ENCODE peak calls at places on chromosomes 5 and 9, in six cellular contexts. O is uterus, Z is endothelial cell of umbilical vein, S is heart left ventricle, R is stomach, C is GM23338. T is an unnamed sample.

GRCh38 chr5:88144219-88145040 is 124.2 kb downstream of the TMEM161B start:
- DNase-seq in R (no peak), O (no peak), Z (no peak), S (no peak), C (peak), T (no peak)

GRCh38 chr5:169384661-169385060 is 83.7 kb upstream of the SLIT3 start:
- DNase-seq in R (no peak), C (no peak), Z (no peak), S (no peak), O (no peak), T (no peak)

GRCh38 chr9:21506910-21507795 is 25.0 kb upstream of the IFNE start:
- DNase-seq in Z (peak), R (no peak), O (no peak), S (no peak), C (no peak), T (peak)

GRCh38 chr5:36285837-36286615 is 15.7 kb downstream of the RANBP3L start:
- DNase-seq in O (no peak), Z (no peak), C (no peak), R (no peak), S (no peak), T (no peak)

GRCh38 chr5:179873176-179873575 is 14.6 kb upstream of the MRNIP start:
- DNase-seq in S (no peak), Z (no peak), O (no peak), C (no peak), R (no peak), T (no peak)

GRCh38 chr5:159034083-159034824 is 65.5 kb downstream of the EBF1 start:
- DNase-seq in R (no peak), C (no peak), S (peak), O (peak), Z (no peak), T (no peak)

GRCh38 chr9:70602364-70603019 is 188.0 kb upstream of the KLF9 start:
- DNase-seq in O (peak), S (peak), R (peak), C (peak), Z (peak), T (peak)

GRCh38 chr5:1479581-1480188 is 34.4 kb upstream of the SLC6A3 start:
- DNase-seq in S (no peak), C (peak), O (peak), R (peak), Z (peak), T (peak)

GRCh38 chr5:173498286-173498685 is 118.2 kb downstream of the BOD1 start:
- DNase-seq in S (peak), R (no peak), Z (no peak), C (no peak), O (no peak), T (peak)

GRCh38 chr9:108184941-108185340 is 670.8 kb downstream of the ACTL7B start:
- DNase-seq in C (no peak), R (no peak), O (no peak), Z (peak), S (no peak), T (peak)

GRCh38 chr9:37899041-37899440 is 4.9 kb downstream of the SLC25A51 start:
- DNase-seq in R (no peak), Z (no peak), O (no peak), S (no peak), C (no peak), T (no peak)

GRCh38 chr9:1048853-1049252 is 1.3 kb upstream of the DMRT2 start:
- DNase-seq in C (no peak), R (no peak), S (no peak), Z (no peak), O (no peak), T (no peak)

GRCh38 chr5:56881571-56881970 is 27.8 kb upstream of the SETD9 start:
- DNase-seq in O (no peak), Z (no peak), R (no peak), C (no peak), S (no peak), T (no peak)

GRCh38 chr9:120757268-120757900 is 35.8 kb downstream of the FBXW2 start:
- DNase-seq in Z (no peak), S (no peak), R (no peak), O (no peak), C (no peak), T (no peak)

GRCh38 chr5:175893466-175893865 is 22.1 kb downstream of the CPLX2 start:
- DNase-seq in S (peak), O (no peak), Z (no peak), C (no peak), R (no peak), T (no peak)

GRCh38 chr5:160462167-160462566 is 40.5 kb downstream of the PTTG1 start:
- DNase-seq in R (no peak), C (no peak), S (no peak), Z (no peak), O (no peak), T (no peak)

GRCh38 chr5:1444361-1445189 is 665 bp downstream of the SLC6A3 start:
- DNase-seq in S (no peak), Z (no peak), O (no peak), R (peak), C (peak), T (no peak)

GRCh38 chr5:74199436-74200210 is 440.9 kb downstream of the ENC1 start:
- DNase-seq in O (no peak), R (no peak), Z (no peak), C (no peak), S (no peak), T (no peak)

GRCh38 chr5:134175874-134176522 is 752 bp downstream of the SKP1 start:
- DNase-seq in C (peak), R (peak), O (no peak), S (no peak), Z (peak), T (no peak)

GRCh38 chr9:94642526-94642925 is 3.2 kb upstream of the FBP1 start:
- DNase-seq in R (no peak), S (no peak), C (no peak), O (no peak), Z (no peak), T (no peak)

GRCh38 chr9:137451976-137452760 is 7.0 kb downstream of the NSMF start:
- DNase-seq in R (no peak), C (no peak), O (peak), S (peak), Z (no peak), T (no peak)

GRCh38 chr9:114823416-114823815 is 17.6 kb upstream of the TNFSF15 start:
- DNase-seq in O (no peak), Z (no peak), C (no peak), R (no peak), S (no peak), T (no peak)

GRCh38 chr5:131211669-131212068 is 40.9 kb downstream of the LYRM7 start:
- DNase-seq in C (no peak), S (no peak), Z (no peak), R (no peak), O (no peak), T (no peak)

GRCh38 chr5:126525630-126526245 is 69.3 kb downstream of the ALDH7A1 start:
- DNase-seq in R (peak), C (peak), Z (peak), O (peak), S (peak), T (no peak)

GRCh38 chr9:13478637-13479036 is 199.1 kb upstream of the MPDZ start:
- DNase-seq in C (no peak), O (no peak), Z (no peak), R (no peak), S (no peak), T (no peak)

GRCh38 chr5:1767524-1768282 is 31.9 kb downstream of the MRPL36 start:
- DNase-seq in S (no peak), Z (no peak), R (no peak), C (no peak), O (no peak), T (no peak)

GRCh38 chr5:57231607-57232006 is 57.7 kb downstream of the GPBP1 start:
- DNase-seq in C (no peak), R (no peak), S (no peak), O (no peak), Z (peak), T (no peak)

GRCh38 chr9:34547960-34548603 is 25.3 kb upstream of the ENHO start:
- DNase-seq in C (peak), O (peak), R (peak), Z (peak), S (peak), T (peak)

GRCh38 chr9:13160051-13160450 is 119.4 kb downstream of the MPDZ start:
- DNase-seq in S (no peak), Z (no peak), O (no peak), R (no peak), C (no peak), T (no peak)

GRCh38 chr5:142621227-142621626 is 64.7 kb downstream of the FGF1 start:
- DNase-seq in C (no peak), R (no peak), S (no peak), Z (no peak), O (no peak), T (peak)

GRCh38 chr5:167576126-167576525 is 715.3 kb upstream of the WWC1 start:
- DNase-seq in O (no peak), S (no peak), Z (no peak), R (no peak), C (no peak), T (no peak)

GRCh38 chr5:177133845-177134652 is 476 bp downstream of the NSD1 start:
- DNase-seq in R (peak), O (peak), Z (peak), C (peak), S (peak), T (peak)

GRCh38 chr9:134787601-134788531 is 92.7 kb upstream of the FCN2 start:
- DNase-seq in O (no peak), S (no peak), Z (no peak), C (no peak), R (no peak), T (no peak)

GRCh38 chr9:18978188-18978587 is 54.8 kb downstream of the SAXO1 start:
- DNase-seq in Z (no peak), S (no peak), C (no peak), R (no peak), O (no peak), T (no peak)

GRCh38 chr5:174843263-174844250 is 119.2 kb downstream of the MSX2 start:
- DNase-seq in C (peak), S (peak), R (no peak), O (peak), Z (no peak), T (no peak)

GRCh38 chr9:99811598-99812383 is 9.9 kb upstream of the NR4A3 start:
- DNase-seq in O (no peak), C (no peak), R (no peak), Z (no peak), S (no peak), T (no peak)

GRCh38 chr9:99816392-99816791 is 5.3 kb upstream of the NR4A3 start:
- DNase-seq in S (no peak), R (no peak), O (no peak), Z (no peak), C (no peak), T (no peak)

GRCh38 chr9:99811172-99811571 is 10.5 kb upstream of the NR4A3 start:
- DNase-seq in S (no peak), Z (no peak), O (no peak), R (no peak), C (no peak), T (no peak)

GRCh38 chr9:99814359-99814758 is 7.3 kb upstream of the NR4A3 start:
- DNase-seq in O (no peak), S (no peak), Z (no peak), R (no peak), C (no peak), T (no peak)

DNA sequence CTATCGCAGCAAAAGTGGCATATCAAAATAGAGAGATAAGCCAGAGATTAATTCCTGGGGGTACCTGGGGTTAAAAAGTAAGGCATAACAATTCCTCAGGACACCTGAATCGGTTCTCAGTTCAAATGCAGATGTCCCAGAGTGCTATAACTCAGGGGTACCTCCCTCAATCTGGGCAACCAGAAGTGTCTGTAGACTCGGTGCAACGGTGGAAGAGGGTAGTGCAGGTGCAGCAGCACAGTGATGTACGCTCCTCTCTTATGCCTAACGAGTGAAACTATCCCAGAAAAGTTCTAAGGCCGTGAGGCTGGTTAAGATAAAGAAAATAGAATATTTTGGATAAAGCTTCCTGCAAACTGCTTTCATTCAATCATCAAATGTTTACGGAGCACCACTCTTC is 7.9 kb upstream of the NR4A3 start:
- DNase-seq in R (no peak), O (no peak), S (no peak), Z (no peak), C (peak), T (no peak)
- TF ChIP-seq CTCF in R (no peak), O (no peak), S (no peak), Z (no peak), C (no peak), T (no peak)

DNA sequence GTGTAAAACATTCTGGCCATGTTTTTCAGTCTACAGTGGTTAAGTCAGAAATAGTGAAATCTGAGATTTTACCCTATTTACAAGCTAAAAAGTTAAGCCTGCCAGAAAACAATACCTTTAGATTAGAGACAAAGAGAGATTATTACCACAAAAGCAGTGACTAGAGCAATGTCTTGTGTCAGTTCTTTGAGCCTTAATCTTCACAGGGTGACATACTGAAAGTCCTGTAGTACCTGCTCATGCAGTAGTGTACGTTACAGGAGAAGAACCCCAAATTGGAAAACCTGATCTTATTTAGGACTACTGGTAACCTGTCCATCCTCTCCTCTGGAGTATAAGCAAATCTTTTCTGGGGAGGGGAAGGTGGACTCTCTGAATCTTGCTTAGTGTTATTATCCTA is 55.6 kb downstream of the ERBIN start:
- DNase-seq in Z (no peak), S (no peak), R (no peak), O (no peak), C (no peak), T (no peak)
- H3K27ac ChIP-seq in Z (no peak), S (no peak), R (no peak), O (no peak), C (peak), T (no peak)

GRCh38 chr5:89283758-89284493 is 400.9 kb upstream of the MEF2C start:
- DNase-seq in O (no peak), S (no peak), C (peak), R (no peak), Z (no peak), T (no peak)
- TF ChIP-seq CTCF in O (no peak), S (no peak), C (peak), R (no peak), Z (no peak), T (no peak)

DNA sequence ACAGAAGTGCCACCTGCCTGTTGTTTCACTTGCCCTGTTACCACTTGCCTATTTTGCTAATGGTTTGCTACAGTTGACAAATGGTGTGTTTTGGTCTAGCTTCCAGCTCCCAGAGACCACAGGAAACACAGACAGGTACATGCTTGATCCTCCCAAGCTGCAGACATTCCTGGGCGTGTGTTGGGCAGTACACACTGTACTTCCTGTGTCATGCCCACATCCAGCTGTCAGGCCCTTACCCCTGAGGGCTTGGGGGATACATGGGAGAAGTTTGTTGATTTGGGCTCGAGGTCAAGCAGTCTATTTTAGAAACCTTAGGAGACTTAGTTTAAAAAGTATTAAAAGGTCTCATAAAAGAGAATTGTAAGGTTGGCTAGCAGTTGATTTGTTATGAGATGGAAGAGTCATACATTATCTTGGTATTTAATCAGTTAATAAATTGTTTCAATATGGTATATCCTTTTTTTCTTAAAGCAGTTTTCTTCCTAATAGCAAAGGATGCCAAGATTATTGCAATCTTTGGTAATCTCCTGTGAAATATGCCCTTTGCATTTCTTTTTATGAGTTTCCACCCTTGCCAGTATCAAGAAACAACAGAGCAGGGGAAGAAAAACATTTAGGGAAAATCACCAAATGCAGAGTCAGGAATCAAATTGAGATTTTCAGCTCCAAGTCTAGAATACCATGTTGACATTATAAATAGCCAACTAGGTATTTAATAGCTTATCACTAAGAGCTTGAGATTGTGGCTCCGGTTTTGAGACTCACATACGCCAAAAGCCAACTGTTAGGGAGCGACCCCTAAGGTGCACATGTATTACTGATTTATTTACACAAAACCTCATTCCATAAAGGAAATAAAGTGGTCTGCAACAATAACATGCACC is 52.3 kb upstream of the CD180 start:
- DNase-seq in S (no peak), R (no peak), Z (peak), C (no peak), O (no peak), T (peak)
- H3K27ac ChIP-seq in S (no peak), R (no peak), Z (no peak), C (no peak), O (peak), T (peak)

GRCh38 chr5:135229679-135230132 is 169.3 kb downstream of the MACROH2A1 start:
- DNase-seq in C (no peak), R (no peak), S (no peak), Z (no peak), O (no peak), T (no peak)

GRCh38 chr5:135229122-135229521 is 169.9 kb downstream of the MACROH2A1 start:
- DNase-seq in Z (no peak), R (no peak), S (no peak), C (no peak), O (no peak), T (no peak)

GRCh38 chr5:135228236-135228635 is 170.8 kb downstream of the MACROH2A1 start:
- DNase-seq in C (no peak), R (no peak), O (no peak), S (no peak), Z (no peak), T (no peak)

GRCh38 chr5:135225856-135226560 is 173.0 kb downstream of the MACROH2A1 start:
- DNase-seq in S (no peak), C (peak), Z (no peak), R (no peak), O (no peak), T (no peak)

DNA sequence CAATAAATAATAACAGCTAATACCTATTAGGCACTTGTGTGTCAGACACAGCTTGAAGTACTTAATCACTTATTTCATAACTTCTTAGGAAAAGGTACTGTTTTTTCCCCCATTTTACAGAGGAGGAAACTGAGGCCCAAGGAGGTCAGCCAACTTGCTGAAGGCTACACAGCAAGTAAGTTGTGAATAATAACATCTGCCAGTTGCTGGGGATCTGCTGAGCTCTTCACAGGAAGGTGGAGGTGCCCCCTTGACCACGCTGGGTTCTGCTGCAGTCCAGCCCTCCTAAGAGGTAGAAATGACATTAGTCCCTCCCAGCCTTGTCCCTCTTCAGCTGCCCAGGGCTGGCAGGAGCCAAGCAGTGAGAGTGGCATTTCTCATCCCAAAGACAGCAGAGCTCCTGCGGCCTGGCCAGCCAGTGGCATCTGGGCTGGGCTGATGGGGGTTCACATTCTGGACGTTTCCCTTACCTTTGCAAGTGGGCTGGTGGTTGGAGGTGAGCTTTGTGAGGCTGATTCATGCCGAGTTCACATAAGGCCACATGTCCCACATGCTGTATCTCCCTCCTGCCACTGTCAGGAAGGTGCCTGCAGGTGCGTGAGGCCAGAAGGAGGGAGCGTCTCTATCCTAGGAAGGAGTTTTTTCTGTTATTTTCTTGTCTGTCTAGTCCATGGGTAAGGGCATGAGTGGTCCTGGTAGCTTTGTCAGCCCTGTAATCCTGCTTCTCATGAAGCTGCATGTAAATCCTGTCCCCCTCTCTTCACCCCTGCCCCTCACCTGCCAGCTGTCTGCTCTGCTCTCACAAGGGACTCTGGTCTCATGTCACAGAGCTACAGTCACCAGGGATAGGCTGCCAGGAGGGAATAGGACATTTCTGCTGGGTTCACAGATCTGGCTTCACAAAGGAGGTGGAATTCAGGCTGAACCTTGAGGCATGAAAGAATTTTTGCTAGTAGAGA is 171.7 kb downstream of the MACROH2A1 start:
- DNase-seq in C (no peak), R (no peak), O (no peak), Z (no peak), S (no peak), T (no peak)
- TF ChIP-seq CTCF in C (no peak), R (no peak), O (no peak), Z (no peak), S (no peak), T (no peak)

GRCh38 chr9:100449420-100449819 is 22.5 kb downstream of the MSANTD3 start:
- DNase-seq in C (no peak), R (no peak), Z (no peak), S (no peak), O (no peak), T (no peak)
- H3K27ac ChIP-seq in C (no peak), R (no peak), Z (no peak), S (no peak), O (no peak), T (no peak)

GRCh38 chr9:91770229-91770628 is 179.8 kb downstream of the ROR2 start:
- DNase-seq in O (no peak), Z (no peak), S (no peak), R (no peak), C (no peak), T (peak)

GRCh38 chr9:91768977-91769916 is 180.8 kb downstream of the ROR2 start:
- DNase-seq in R (no peak), C (no peak), S (no peak), O (no peak), Z (no peak), T (no peak)

GRCh38 chr9:91771864-91772263 is 178.2 kb downstream of the ROR2 start:
- DNase-seq in Z (no peak), C (no peak), R (no peak), O (no peak), S (no peak), T (no peak)

GRCh38 chr9:91773166-91773565 is 176.9 kb downstream of the ROR2 start:
- DNase-seq in C (no peak), R (no peak), Z (no peak), O (no peak), S (no peak), T (no peak)

GRCh38 chr9:91771027-91771426 is 179.0 kb downstream of the ROR2 start:
- DNase-seq in C (peak), R (no peak), Z (no peak), S (no peak), O (peak), T (peak)
- TF ChIP-seq CTCF in C (peak), R (no peak), Z (no peak), S (no peak), O (peak), T (peak)

GRCh38 chr5:125467222-125467621 is 720.8 kb upstream of the ZNF608 start:
- DNase-seq in C (no peak), Z (no peak), S (no peak), O (no peak), R (no peak), T (no peak)
- H3K27ac ChIP-seq in C (no peak), Z (no peak), S (no peak), O (no peak), R (no peak), T (no peak)

T was measured in RWPE1.